ENCODE peak calls at places on chromosomes 4 and X, in five cellular contexts. K, D, Q, R and N are unnamed samples.

GRCh38 chr4:22324422-22324821 is 191.4 kb downstream of the ADGRA3 start:
- DNase-seq in K (no peak), R (no peak), Q (no peak), D (no peak), N (no peak)

GRCh38 chr4:127533028-127533700 is 99.6 kb upstream of the INTU start:
- DNase-seq in R (no peak), D (no peak), Q (no peak), K (peak), N (no peak)

GRCh38 chr4:129747756-129748155 is 651.8 kb downstream of the C4orf33 start:
- DNase-seq in D (no peak), R (no peak), K (peak), Q (no peak), N (no peak)

GRCh38 chrX:52420824-52421443 is 52.1 kb downstream of the XAGE2 start:
- DNase-seq in D (no peak), Q (no peak), R (no peak), K (no peak), N (no peak)

GRCh38 chr4:73068496-73069337 is 799 bp downstream of the COX18 start:
- DNase-seq in K (peak), D (no peak), Q (no peak), R (no peak), N (peak)

GRCh38 chr4:164945146-164945545 is 32.3 kb downstream of the TRIM61 start:
- DNase-seq in R (no peak), D (no peak), Q (no peak), K (no peak), N (no peak)

GRCh38 chr4:4717692-4718091 is 141.8 kb upstream of the MSX1 start:
- DNase-seq in Q (no peak), R (no peak), D (no peak), K (no peak), N (no peak)

GRCh38 chr4:40607224-40607623 is 22.4 kb downstream of the RBM47 start:
- DNase-seq in K (no peak), R (no peak), Q (no peak), D (no peak), N (no peak)

GRCh38 chr4:37475087-37475486 is 211.1 kb downstream of the RELL1 start:
- DNase-seq in K (no peak), Q (no peak), R (no peak), D (no peak), N (no peak)

GRCh38 chr4:687048-687974 is 1.6 kb downstream of the SLC49A3 start:
- DNase-seq in Q (no peak), K (peak), R (no peak), D (no peak), N (no peak)

GRCh38 chr4:25448379-25449109 is 71.5 kb downstream of the ANAPC4 start:
- DNase-seq in Q (no peak), R (no peak), K (no peak), D (no peak), N (no peak)

GRCh38 chr4:109990307-109991257 is 77.9 kb downstream of the EGF start:
- DNase-seq in Q (no peak), K (no peak), R (no peak), D (no peak), N (no peak)

GRCh38 chr4:5979981-5980380 is 38.2 kb downstream of the C4orf50 start:
- DNase-seq in K (no peak), Q (peak), D (no peak), R (no peak), N (no peak)

GRCh38 chrX:104565791-104566687 is at the start of gene IL1RAPL2:
- DNase-seq in D (no peak), K (peak), R (no peak), Q (peak), N (no peak)

GRCh38 chr4:1323635-1324442 is 23.2 kb upstream of the UVSSA start:
- DNase-seq in D (no peak), K (no peak), Q (no peak), R (no peak), N (no peak)

GRCh38 chr4:56218230-56218895 is 168.9 kb downstream of the AASDH start:
- DNase-seq in R (no peak), D (no peak), K (no peak), Q (no peak), N (no peak)

GRCh38 chr4:61517144-61517543 is 317.0 kb downstream of the ADGRL3 start:
- DNase-seq in Q (no peak), R (no peak), K (peak), D (no peak), N (no peak)

GRCh38 chrX:3393581-3394111 is 47.2 kb upstream of the MXRA5 start:
- DNase-seq in D (no peak), K (peak), R (no peak), Q (no peak), N (no peak)

GRCh38 chr4:168541608-168541953 is 44.7 kb downstream of the PALLD start:
- DNase-seq in K (no peak), R (no peak), Q (no peak), D (no peak), N (no peak)